ENCODE peak calls at places on chromosome 21, in four cellular contexts. C is cardiac muscle cell; H is activated CD4-positive, alpha-beta T cell treated with anti-CD3 and anti-CD28 coated beads for 24 hours; Q is NCI-H187 treated with DMSO at 0.1 percent for 48 hours. P is an unnamed sample.

GRCh38 chr21:41441546-41441945 is 15.5 kb downstream of the MX1 start:
- DNase-seq in C (no peak), H (no peak), Q (no peak), P (no peak)

GRCh38 chr21:41008971-41009370 is 159.0 kb upstream of the BACE2 start:
- DNase-seq in C (no peak), H (no peak), Q (no peak), P (no peak)

GRCh38 chr21:21283810-21284209 is 285.6 kb downstream of the NCAM2 start:
- DNase-seq in C (no peak), H (no peak), Q (no peak), P (no peak)

GRCh38 chr21:19290328-19290727 is 886.7 kb upstream of the TMPRSS15 start:
- DNase-seq in C (no peak), H (no peak), Q (no peak), P (no peak)

GRCh38 chr21:42848932-42849758 is 30.2 kb downstream of the WDR4 start:
- DNase-seq in C (no peak), H (no peak), Q (no peak), P (no peak)

GRCh38 chr21:19950347-19950746 is 1047.9 kb upstream of the NCAM2 start:
- DNase-seq in C (no peak), H (no peak), Q (no peak), P (no peak)

GRCh38 chr21:27132270-27132669 is 165.4 kb upstream of the ADAMTS5 start:
- DNase-seq in C (peak), H (no peak), Q (no peak), P (no peak)

GRCh38 chr21:44423941-44424607 is 31.2 kb upstream of the LRRC3 start:
- DNase-seq in C (no peak), H (no peak), Q (no peak), P (no peak)

GRCh38 chr21:29321908-29322569 is 23.3 kb downstream of the BACH1 start:
- DNase-seq in C (no peak), H (no peak), Q (no peak), P (no peak)

GRCh38 chr21:42350899-42351543 is at the start of gene TFF2:
- DNase-seq in C (no peak), H (no peak), Q (no peak), P (no peak)

GRCh38 chr21:15138475-15138874 is 73.7 kb upstream of the NRIP1 start:
- DNase-seq in C (no peak), H (no peak), Q (no peak), P (no peak)

GRCh38 chr21:14403681-14404318 is 20.9 kb upstream of the HSPA13 start:
- DNase-seq in C (peak), H (no peak), Q (no peak), P (no peak)

GRCh38 chr21:31135536-31136184 is 97.4 kb upstream of the KRTAP19-8 start:
- DNase-seq in C (no peak), H (no peak), Q (no peak), P (no peak)

GRCh38 chr21:45469273-45470086 is 64.5 kb downstream of the COL18A1 start:
- DNase-seq in C (no peak), H (no peak), Q (no peak), P (no peak)

GRCh38 chr21:39610705-39611104 is 2.0 kb upstream of the B3GALT5 start:
- DNase-seq in C (no peak), H (no peak), Q (no peak), P (no peak)

GRCh38 chr21:27045281-27045985 is 78.5 kb upstream of the ADAMTS5 start:
- DNase-seq in C (no peak), H (no peak), Q (no peak), P (no peak)

GRCh38 chr21:25589905-25590304 is 17.4 kb downstream of the MRPL39 start:
- DNase-seq in C (no peak), H (no peak), Q (no peak), P (no peak)

GRCh38 chr21:16305686-16306085 is 575.9 kb downstream of the USP25 start:
- DNase-seq in C (peak), H (no peak), Q (no peak), P (no peak)

GRCh38 chr21:36948686-36949085 is 17.8 kb downstream of the HLCS start:
- DNase-seq in C (peak), H (no peak), Q (no peak), P (no peak)

GRCh38 chr21:39434950-39435349 is 10.6 kb downstream of the LCA5L start:
- DNase-seq in C (no peak), H (no peak), Q (no peak), P (no peak)

GRCh38 chr21:28142692-28143091 is 850.0 kb downstream of the LTN1 start:
- DNase-seq in C (peak), H (no peak), Q (no peak), P (no peak)

P was measured in NCI-H1436 treated with DMSO at 0.1 percent for 48 hours.